ENCODE peak calls at places on chromosome X, in four cellular contexts. Q, F, N and K are unnamed samples.

GRCh38 chrX:65637335-65637734 is 30.1 kb upstream of the MSN start:
- DNase-seq in Q (no peak), F (no peak), N (no peak), K (no peak)

GRCh38 chrX:12080265-12080664 is 58.0 kb upstream of the FRMPD4 start:
- DNase-seq in Q (no peak), F (peak; percentile 6), N (no peak), K (no peak)

GRCh38 chrX:1601051-1601767 is 9.8 kb downstream of the AKAP17A start:
- DNase-seq in Q (no peak), F (no peak), N (no peak), K (no peak)

GRCh38 chrX:19107035-19107434 is 15.2 kb downstream of the ADGRG2 start:
- DNase-seq in Q (peak; percentile 51), F (no peak), N (no peak), K (no peak)

GRCh38 chrX:138921031-138921430 is 209.5 kb upstream of the FGF13 start:
- DNase-seq in Q (no peak), F (no peak), N (no peak), K (no peak)

GRCh38 chrX:54294306-54294705 is 63.5 kb downstream of the WNK3 start:
- DNase-seq in Q (no peak), F (no peak), N (no peak), K (no peak)

GRCh38 chrX:101357166-101357795 is 8.7 kb upstream of the TIMM8A start:
- DNase-seq in Q (no peak), F (no peak), N (no peak), K (no peak)

GRCh38 chrX:3815896-3816664 is 102.6 kb upstream of the PRKX start:
- DNase-seq in Q (peak; percentile 24), F (peak; percentile 13), N (peak; percentile 56), K (peak; percentile 23)

GRCh38 chrX:76127341-76127740 is 45.5 kb upstream of the PBDC1 start:
- DNase-seq in Q (no peak), F (no peak), N (no peak), K (no peak)

GRCh38 chrX:19904778-19905367 is 17.5 kb upstream of the SH3KBP1 start:
- DNase-seq in Q (no peak), F (no peak), N (no peak), K (no peak)

GRCh38 chrX:120380699-120381098 is 18.8 kb downstream of the ATP1B4 start:
- DNase-seq in Q (no peak), F (no peak), N (no peak), K (no peak)

GRCh38 chrX:101136235-101136634 is 38.2 kb downstream of the CENPI start:
- DNase-seq in Q (no peak), F (peak; percentile 5), N (no peak), K (no peak)

GRCh38 chrX:46611658-46612362 is 38.2 kb downstream of the CHST7 start:
- DNase-seq in Q (no peak), F (no peak), N (no peak), K (no peak)

GRCh38 chrX:110026099-110026844 is 23.4 kb downstream of the TMEM164 start:
- DNase-seq in Q (no peak), F (peak; percentile 65), N (no peak), K (no peak)

GRCh38 chrX:6226053-6226645 is 2.5 kb downstream of the NLGN4X start:
- DNase-seq in Q (peak; percentile 45), F (no peak), N (peak; percentile 33), K (no peak)

GRCh38 chrX:139831689-139832456 is 101.0 kb downstream of the ATP11C start:
- DNase-seq in Q (no peak), F (peak; percentile 56), N (no peak), K (no peak)

GRCh38 chrX:47311857-47312774 is 58.3 kb upstream of the ZNF157 start:
- DNase-seq in Q (peak; percentile 56), F (peak; percentile 46), N (no peak), K (no peak)

GRCh38 chrX:101164766-101165590 is 54.6 kb upstream of the DRP2 start:
- DNase-seq in Q (no peak), F (no peak), N (no peak), K (no peak)

GRCh38 chrX:30888526-30889146 is 418 bp downstream of the TAB3 start:
- DNase-seq in Q (peak; percentile 13), F (peak; percentile 4), N (no peak), K (no peak)

GRCh38 chrX:112901821-112902732 is 61.4 kb upstream of the AMOT start:
- DNase-seq in Q (no peak), F (no peak), N (no peak), K (no peak)

DNA sequence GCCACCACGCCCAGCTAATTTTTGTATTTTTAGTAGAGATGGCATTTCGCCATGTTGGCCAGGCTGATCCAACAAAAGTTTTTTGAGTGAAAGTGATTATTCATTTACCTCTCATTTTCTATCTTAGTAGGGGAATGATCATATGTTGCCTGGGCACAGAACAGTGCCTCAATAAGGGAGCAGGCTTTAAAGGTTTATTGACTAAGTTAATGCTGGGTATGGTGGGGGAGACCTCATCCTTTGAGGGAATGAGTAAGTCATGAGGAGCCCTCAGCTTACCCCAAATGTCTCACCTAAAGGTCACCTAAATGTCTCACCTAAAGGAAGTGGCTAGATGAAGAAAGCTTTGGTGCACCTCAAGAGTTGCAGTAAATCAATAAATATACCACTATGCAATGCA is 109.0 kb downstream of the CLCN4 start:
- DNase-seq in Q (no peak), F (no peak), N (no peak), K (no peak)
- TF ChIP-seq CTCF in Q (no peak), F (no peak), N (no peak), K (no peak)

GRCh38 chrX:149648932-149649331 is 17.3 kb upstream of the TMEM185A start:
- DNase-seq in Q (peak; percentile 17), F (no peak), N (no peak), K (no peak)
- TF ChIP-seq CTCF in Q (no peak), F (no peak), N (no peak), K (no peak)

GRCh38 chrX:115892787-115893671 is 277.5 kb upstream of the AGTR2 start:
- DNase-seq in Q (peak; percentile 21), F (peak; percentile 24), N (no peak), K (no peak)
- TF ChIP-seq CTCF in Q (no peak), F (no peak), N (peak; percentile 28), K (no peak)

GRCh38 chrX:153494541-153495361 is at the start of gene BGN:
- DNase-seq in Q (peak; percentile 54), F (peak; percentile 63), N (no peak), K (no peak)
- TF ChIP-seq CTCF in Q (no peak), F (peak; percentile 17), N (peak; percentile 26), K (no peak)

DNA sequence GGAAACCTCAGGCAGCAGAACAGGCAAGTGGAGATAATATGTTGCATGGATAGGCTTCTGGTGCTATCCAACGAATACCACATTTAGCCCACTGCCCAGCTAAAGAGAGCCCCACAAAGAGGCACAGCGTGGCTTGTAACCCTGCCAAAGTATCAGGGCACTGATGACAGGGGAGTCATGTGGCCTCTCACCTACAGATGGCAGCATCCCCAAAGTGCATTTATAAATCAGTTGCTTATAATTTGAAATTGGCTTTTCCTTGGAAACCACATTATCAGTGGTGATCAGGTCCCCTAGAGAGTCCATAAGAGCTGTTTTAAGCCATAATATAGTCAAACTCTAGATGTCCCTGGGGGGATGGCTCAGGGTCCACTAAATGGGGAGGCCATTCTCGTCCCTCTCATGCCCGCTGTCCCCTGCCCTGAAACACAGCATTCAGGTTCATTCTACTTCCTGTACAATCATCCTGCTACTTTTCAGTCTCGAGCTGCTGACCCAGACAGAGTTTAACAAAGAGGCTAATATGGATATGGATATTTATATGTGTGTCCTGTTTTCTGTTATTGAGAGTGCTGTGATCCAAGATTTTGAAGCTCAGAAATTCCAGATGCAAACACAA is 28.6 kb downstream of the SRPX start:
- DNase-seq in Q (peak; percentile 17), F (no peak), N (no peak), K (no peak)
- TF ChIP-seq CTCF in Q (no peak), F (peak; percentile 41), N (peak; percentile 55), K (no peak)

DNA sequence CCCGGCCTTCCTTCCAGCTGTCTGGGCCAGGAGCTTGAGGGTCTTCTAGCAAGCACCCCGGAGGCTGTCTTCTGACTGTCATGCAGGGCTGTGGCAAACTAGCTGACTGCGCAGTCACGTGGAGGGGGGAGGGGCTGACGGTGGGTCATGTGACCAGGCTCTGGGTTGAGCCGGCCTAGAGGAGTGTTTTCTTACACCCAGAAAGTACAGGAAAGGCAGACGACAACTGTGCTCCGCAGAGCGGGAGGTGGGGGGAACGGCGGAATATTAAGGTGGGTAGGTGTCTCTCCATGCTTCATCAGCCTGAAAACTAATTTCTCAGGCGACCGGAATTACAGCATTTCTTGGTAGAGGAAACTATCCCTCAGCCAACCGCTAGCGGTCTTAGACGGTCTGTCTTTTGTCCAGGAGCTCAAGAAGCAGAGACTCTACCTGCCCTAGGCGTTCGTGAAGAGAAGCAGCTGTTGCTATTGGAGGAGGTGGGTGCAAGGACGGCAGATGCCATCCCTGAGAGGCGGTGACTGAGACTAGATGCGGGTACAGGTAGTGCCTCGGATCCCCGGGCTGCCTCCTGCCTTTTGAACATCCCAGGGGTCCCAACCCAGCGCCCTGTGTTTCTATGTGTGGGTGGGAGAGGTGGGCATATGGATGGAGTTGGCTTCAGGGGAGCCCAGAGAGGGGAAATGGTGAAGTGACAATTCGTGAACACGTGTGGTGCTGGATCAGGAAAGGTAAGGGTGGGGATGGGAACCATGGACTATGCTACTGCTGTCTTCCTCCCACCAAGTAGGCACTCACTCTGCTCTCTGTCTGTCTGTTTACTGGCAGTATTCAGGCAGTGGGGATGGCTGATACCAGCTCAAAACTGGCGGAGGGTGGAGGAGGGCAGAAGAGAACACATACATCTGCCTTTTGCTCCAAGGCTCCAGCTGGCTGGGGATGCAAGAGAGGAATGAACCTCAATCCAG is 8.8 kb downstream of the GPRASP1 start:
- DNase-seq in Q (peak; percentile 75), F (peak; percentile 38), N (peak; percentile 58), K (peak; percentile 70)
- TF ChIP-seq CTCF in Q (no peak), F (no peak), N (no peak), K (no peak)

GRCh38 chrX:25433307-25433706 is 417.5 kb upstream of the ARX start:
- DNase-seq in Q (no peak), F (no peak), N (no peak), K (no peak)

GRCh38 chrX:25432396-25432795 is 416.6 kb upstream of the ARX start:
- DNase-seq in Q (no peak), F (no peak), N (no peak), K (no peak)

GRCh38 chrX:25427873-25428555 is 412.2 kb upstream of the ARX start:
- DNase-seq in Q (peak; percentile 67), F (no peak), N (no peak), K (no peak)
- TF ChIP-seq CTCF in Q (peak; percentile 18), F (no peak), N (peak; percentile 29), K (no peak)

DNA sequence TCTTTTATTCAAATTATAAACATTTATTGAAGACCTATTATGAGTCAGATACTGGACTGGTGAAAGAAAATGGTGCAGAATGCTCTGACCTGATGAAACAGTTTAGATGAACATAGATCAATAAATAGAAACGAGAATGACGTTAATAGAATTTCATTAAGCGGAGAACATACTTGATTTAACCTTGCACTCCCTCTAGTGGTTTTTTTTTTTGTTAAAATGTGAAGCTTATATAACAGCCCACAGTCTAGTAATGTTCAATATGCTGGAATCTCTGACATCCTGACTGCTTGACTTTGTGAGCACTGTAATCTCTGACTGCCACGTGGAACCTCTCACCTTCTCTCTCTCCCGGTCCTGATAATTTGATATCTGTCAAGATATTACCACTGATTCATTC is 32.3 kb downstream of the HDAC8 start:
- DNase-seq in Q (no peak), F (peak; percentile 10), N (no peak), K (no peak)
- TF ChIP-seq CTCF in Q (no peak), F (peak; percentile 17), N (peak; percentile 40), K (no peak)